ENCODE peak calls at places on chromosomes 6 and 20, in nine cellular contexts. L, D, F, M, G, O, W, J and C are unnamed samples.

GRCh38 chr6:41504526-41505021 is 41.6 kb upstream of the FOXP4 start:
- DNase-seq in O (no peak), W (no peak), D (no peak), F (no peak), M (no peak), J (no peak), L (no peak), G (peak; percentile 3), C (no peak)

GRCh38 chr6:169938262-169938701 is 186.9 kb downstream of the ERMARD start:
- DNase-seq in D (no peak), W (no peak), M (no peak), L (no peak), J (no peak), G (no peak), F (no peak), O (no peak), C (no peak)

GRCh38 chr6:71321344-71321743 is 32.7 kb downstream of the OGFRL1 start:
- DNase-seq in L (no peak), J (no peak), G (peak; percentile 7), D (no peak), O (no peak), W (no peak), M (no peak), F (no peak), C (no peak)

GRCh38 chr6:129536271-129536670 is 173.7 kb downstream of the ARHGAP18 start:
- DNase-seq in L (no peak), O (no peak), M (no peak), J (no peak), G (no peak), F (no peak), W (no peak), D (no peak), C (no peak)

GRCh38 chr6:3844097-3844463 is 5.1 kb upstream of the FAM50B start:
- DNase-seq in J (no peak), L (no peak), D (no peak), G (peak; percentile 77), W (no peak), O (no peak), M (no peak), F (no peak), C (no peak)

GRCh38 chr20:4187147-4187546 is 171.8 kb upstream of the RNF24 start:
- DNase-seq in O (no peak), G (no peak), J (no peak), L (no peak), W (no peak), M (no peak), D (no peak), F (no peak), C (no peak)

GRCh38 chr6:35668096-35668495 is 20.6 kb downstream of the FKBP5 start:
- DNase-seq in O (no peak), M (peak; percentile 23), F (no peak), J (no peak), D (no peak), W (no peak), G (no peak), L (no peak), C (no peak)

GRCh38 chr20:40883097-40883496 is 145.5 kb upstream of the TOP1 start:
- DNase-seq in D (peak; percentile 14), M (no peak), J (no peak), G (no peak), F (no peak), O (no peak), W (no peak), L (no peak), C (no peak)

GRCh38 chr6:4212588-4212987 is 77.2 kb upstream of the ECI2 start:
- DNase-seq in D (peak; percentile 30), L (no peak), J (no peak), M (no peak), O (no peak), W (no peak), F (no peak), G (no peak), C (no peak)

GRCh38 chr6:88361298-88361697 is 195.2 kb upstream of the CNR1 start:
- DNase-seq in L (no peak), G (no peak), W (no peak), O (no peak), M (no peak), F (no peak), J (no peak), D (no peak), C (no peak)

GRCh38 chr20:57647933-57648785 is 27.9 kb upstream of the ZBP1 start:
- DNase-seq in F (no peak), M (no peak), W (no peak), L (no peak), D (no peak), O (no peak), G (no peak), J (no peak), C (no peak)

GRCh38 chr6:37106982-37107453 is 62.9 kb upstream of the PIM1 start:
- DNase-seq in L (no peak), J (no peak), W (no peak), O (no peak), D (no peak), G (no peak), M (no peak), F (no peak), C (no peak)

GRCh38 chr6:160048471-160048870 is 73.1 kb upstream of the SLC22A1 start:
- DNase-seq in M (no peak), J (no peak), O (no peak), D (no peak), G (no peak), W (no peak), F (no peak), L (no peak), C (no peak)

GRCh38 chr6:56691201-56691595 is 48.5 kb upstream of the DST start:
- DNase-seq in F (no peak), W (no peak), L (peak; percentile 57), J (no peak), O (no peak), M (no peak), G (no peak), D (no peak), C (no peak)

GRCh38 chr20:13613917-13614316 is 24.8 kb downstream of the TASP1 start:
- DNase-seq in O (no peak), W (no peak), F (no peak), D (no peak), G (no peak), J (no peak), L (no peak), M (no peak), C (no peak)

GRCh38 chr6:39841291-39841690 is 49.1 kb downstream of the DAAM2 start:
- DNase-seq in O (no peak), L (no peak), J (no peak), M (peak; percentile 26), G (no peak), W (no peak), D (no peak), F (no peak), C (no peak)

GRCh38 chr6:143110996-143111395 is 50.3 kb downstream of the AIG1 start:
- DNase-seq in M (no peak), F (no peak), G (no peak), J (no peak), D (no peak), L (no peak), W (no peak), O (no peak), C (no peak)

GRCh38 chr6:167860546-167861226 is 34.0 kb downstream of the AFDN start:
- DNase-seq in G (no peak), L (no peak), J (no peak), W (no peak), O (no peak), F (no peak), D (no peak), M (no peak), C (no peak)

GRCh38 chr6:169905041-169905807 is 153.8 kb downstream of the ERMARD start:
- DNase-seq in M (no peak), L (no peak), F (peak; percentile 52), O (no peak), D (peak; percentile 59), W (no peak), G (peak; percentile 48), J (peak; percentile 26), C (peak; percentile 84)

GRCh38 chr6:147741419-147741818 is 232.9 kb downstream of the SAMD5 start:
- DNase-seq in W (no peak), G (no peak), L (no peak), M (no peak), F (no peak), D (no peak), J (no peak), O (no peak), C (no peak)

GRCh38 chr6:473759-474453 is 82.4 kb downstream of the IRF4 start:
- DNase-seq in W (no peak), D (no peak), J (no peak), G (no peak), F (no peak), O (no peak), M (no peak), L (no peak), C (no peak)

GRCh38 chr6:153129873-153130514 is 1.1 kb downstream of the RGS17 start:
- DNase-seq in L (no peak), O (no peak), J (no peak), M (peak; percentile 52), W (no peak), G (no peak), D (no peak), F (no peak), C (peak; percentile 23)

GRCh38 chr20:49286689-49287551 is 9.1 kb upstream of the ZNFX1 start:
- DNase-seq in D (no peak), J (no peak), M (peak; percentile 30), O (no peak), W (no peak), G (peak; percentile 50), L (peak; percentile 10), F (no peak), C (no peak)
- H3K9me3 ChIP-seq in D (peaks cover 62% of the 10 kb centered on the region), J (peaks cover 28% of the 10 kb centered on the region), M (no peaks in the 10 kb centered on the region), O (peaks cover 68% of the 10 kb centered on the region), W (peaks cover 15% of the 10 kb centered on the region), G (peaks cover 18% of the 10 kb centered on the region), L (peaks cover 31% of the 10 kb centered on the region), F (peaks cover 33% of the 10 kb centered on the region), C (peaks cover 4% of the 10 kb centered on the region)

GRCh38 chr6:18823782-18824386 is 436.7 kb downstream of the RNF144B start:
- DNase-seq in F (no peak), G (peak; percentile 62), W (no peak), D (no peak), J (no peak), M (peak; percentile 76), O (no peak), L (no peak), C (no peak)

GRCh38 chr6:18820725-18821124 is 433.6 kb downstream of the RNF144B start:
- DNase-seq in F (no peak), O (no peak), W (no peak), G (no peak), L (no peak), D (no peak), M (no peak), J (no peak), C (no peak)
- H3K9me3 ChIP-seq in F (peaks cover 29% of the 10 kb centered on the region), O (peaks cover 31% of the 10 kb centered on the region), W (peaks cover 22% of the 10 kb centered on the region), G (peaks cover 23% of the 10 kb centered on the region), L (peaks cover 23% of the 10 kb centered on the region), D (peaks cover 41% of the 10 kb centered on the region), M (peaks cover 8% of the 10 kb centered on the region), J (peaks cover 17% of the 10 kb centered on the region), C (no peaks in the 10 kb centered on the region)

GRCh38 chr20:56032251-56032650 is 26.9 kb upstream of the CBLN4 start:
- DNase-seq in J (no peak), G (no peak), M (no peak), D (no peak), F (no peak), O (no peak), L (no peak), W (no peak), C (no peak)
- H3K9me3 ChIP-seq in J (peaks cover 28% of the 10 kb centered on the region), G (peaks cover 49% of the 10 kb centered on the region), M (peaks cover 37% of the 10 kb centered on the region), D (peaks cover 69% of the 10 kb centered on the region), F (peaks cover 55% of the 10 kb centered on the region), O (peaks cover 15% of the 10 kb centered on the region), L (peaks cover 36% of the 10 kb centered on the region), W (peaks cover 28% of the 10 kb centered on the region), C (peaks cover 3% of the 10 kb centered on the region)

GRCh38 chr6:137188855-137189254 is 15.4 kb upstream of the IL22RA2 start:
- DNase-seq in M (peak; percentile 59), L (no peak), J (no peak), G (peak; percentile 12), F (no peak), O (no peak), W (no peak), D (no peak), C (no peak)
- H3K9me3 ChIP-seq in M (peaks cover 36% of the 10 kb centered on the region), L (peaks cover 17% of the 10 kb centered on the region), J (peaks cover 8% of the 10 kb centered on the region), G (peaks cover 23% of the 10 kb centered on the region), F (peaks cover 32% of the 10 kb centered on the region), O (peaks cover 22% of the 10 kb centered on the region), W (peaks cover 19% of the 10 kb centered on the region), D (peaks cover 41% of the 10 kb centered on the region), C (no peaks in the 10 kb centered on the region)